ENCODE peak calls at places on chromosome 2, in seven cellular contexts. One of them, this sample, is unnamed.

GRCh38 chr2:204060896-204061640 is 124.5 kb downstream of the ICOS start:
- DNase-seq in esophagus squamous epithelium: no peak
- DNase-seq in foreskin fibroblast: no peak
- DNase-seq in A549: no peak
- DNase-seq in GM12864: no peak
- DNase-seq in astrocyte: no peak
- DNase-seq in progenitor cell of endocrine pancreas: no peak
- DNase-seq in this sample: no peak

GRCh38 chr2:95073856-95074662 is 47.5 kb downstream of the MRPS5 start:
- DNase-seq in esophagus squamous epithelium: no peak
- DNase-seq in foreskin fibroblast: no peak
- DNase-seq in A549: no peak
- DNase-seq in GM12864: no peak
- DNase-seq in astrocyte: no peak
- DNase-seq in progenitor cell of endocrine pancreas: no peak
- DNase-seq in this sample: peak

GRCh38 chr2:11698009-11698922 is 28.3 kb upstream of the NTSR2 start:
- DNase-seq in esophagus squamous epithelium: no peak
- DNase-seq in foreskin fibroblast: peak
- DNase-seq in A549: no peak
- DNase-seq in GM12864: no peak
- DNase-seq in astrocyte: peak
- DNase-seq in progenitor cell of endocrine pancreas: no peak
- DNase-seq in this sample: no peak

GRCh38 chr2:172574965-172575364 is 19.1 kb downstream of the PDK1 start:
- DNase-seq in esophagus squamous epithelium: no peak
- DNase-seq in foreskin fibroblast: no peak
- DNase-seq in A549: no peak
- DNase-seq in GM12864: no peak
- DNase-seq in astrocyte: no peak
- DNase-seq in progenitor cell of endocrine pancreas: no peak
- DNase-seq in this sample: no peak

GRCh38 chr2:70504750-70505149 is 48.9 kb downstream of the TGFA start:
- DNase-seq in esophagus squamous epithelium: no peak
- DNase-seq in foreskin fibroblast: no peak
- DNase-seq in A549: no peak
- DNase-seq in GM12864: no peak
- DNase-seq in astrocyte: no peak
- DNase-seq in progenitor cell of endocrine pancreas: no peak
- DNase-seq in this sample: no peak

GRCh38 chr2:19774788-19775156 is 127.0 kb downstream of the TTC32 start:
- DNase-seq in esophagus squamous epithelium: no peak
- DNase-seq in foreskin fibroblast: peak
- DNase-seq in A549: no peak
- DNase-seq in GM12864: no peak
- DNase-seq in astrocyte: no peak
- DNase-seq in progenitor cell of endocrine pancreas: no peak
- DNase-seq in this sample: no peak

GRCh38 chr2:1055014-1055595 is 104.5 kb downstream of the SNTG2 start:
- DNase-seq in esophagus squamous epithelium: no peak
- DNase-seq in foreskin fibroblast: peak
- DNase-seq in A549: no peak
- DNase-seq in GM12864: no peak
- DNase-seq in astrocyte: peak
- DNase-seq in progenitor cell of endocrine pancreas: no peak
- DNase-seq in this sample: no peak

GRCh38 chr2:156196031-156196430 is 136.5 kb downstream of the NR4A2 start:
- DNase-seq in esophagus squamous epithelium: no peak
- DNase-seq in foreskin fibroblast: no peak
- DNase-seq in A549: no peak
- DNase-seq in GM12864: no peak
- DNase-seq in astrocyte: no peak
- DNase-seq in progenitor cell of endocrine pancreas: no peak
- DNase-seq in this sample: no peak

GRCh38 chr2:84849271-84849952 is 31.5 kb downstream of the TRABD2A start:
- DNase-seq in esophagus squamous epithelium: no peak
- DNase-seq in foreskin fibroblast: peak
- DNase-seq in A549: no peak
- DNase-seq in GM12864: no peak
- DNase-seq in astrocyte: no peak
- DNase-seq in progenitor cell of endocrine pancreas: no peak
- DNase-seq in this sample: no peak

GRCh38 chr2:181072486-181072885 is 92.1 kb downstream of the UBE2E3 start:
- DNase-seq in esophagus squamous epithelium: no peak
- DNase-seq in foreskin fibroblast: peak
- DNase-seq in A549: no peak
- DNase-seq in GM12864: no peak
- DNase-seq in astrocyte: peak
- DNase-seq in progenitor cell of endocrine pancreas: no peak
- DNase-seq in this sample: no peak

GRCh38 chr2:72605836-72606442 is 219.9 kb downstream of the EXOC6B start:
- DNase-seq in esophagus squamous epithelium: no peak
- DNase-seq in foreskin fibroblast: peak
- DNase-seq in A549: peak
- DNase-seq in GM12864: no peak
- DNase-seq in astrocyte: no peak
- DNase-seq in progenitor cell of endocrine pancreas: no peak
- DNase-seq in this sample: peak

GRCh38 chr2:71299507-71299906 is 32.1 kb upstream of the ZNF638 start:
- DNase-seq in esophagus squamous epithelium: no peak
- DNase-seq in foreskin fibroblast: peak
- DNase-seq in A549: peak
- DNase-seq in GM12864: no peak
- DNase-seq in astrocyte: peak
- DNase-seq in progenitor cell of endocrine pancreas: no peak
- DNase-seq in this sample: peak

GRCh38 chr2:11503354-11503927 is 30.4 kb upstream of the GREB1 start:
- DNase-seq in esophagus squamous epithelium: no peak
- DNase-seq in foreskin fibroblast: no peak
- DNase-seq in A549: no peak
- DNase-seq in GM12864: no peak
- DNase-seq in astrocyte: no peak
- DNase-seq in progenitor cell of endocrine pancreas: no peak
- DNase-seq in this sample: no peak

GRCh38 chr2:19046986-19047780 is 311.2 kb downstream of the OSR1 start:
- DNase-seq in esophagus squamous epithelium: no peak
- DNase-seq in foreskin fibroblast: peak
- DNase-seq in A549: no peak
- DNase-seq in GM12864: peak
- DNase-seq in astrocyte: peak
- DNase-seq in progenitor cell of endocrine pancreas: no peak
- DNase-seq in this sample: peak

GRCh38 chr2:163198972-163199371 is 360.4 kb upstream of the KCNH7 start:
- DNase-seq in esophagus squamous epithelium: no peak
- DNase-seq in foreskin fibroblast: no peak
- DNase-seq in A549: no peak
- DNase-seq in GM12864: no peak
- DNase-seq in astrocyte: peak
- DNase-seq in progenitor cell of endocrine pancreas: no peak
- DNase-seq in this sample: no peak

GRCh38 chr2:170335351-170335750 is 157.4 kb downstream of the MYO3B start:
- DNase-seq in esophagus squamous epithelium: no peak
- DNase-seq in foreskin fibroblast: peak
- DNase-seq in A549: no peak
- DNase-seq in GM12864: no peak
- DNase-seq in astrocyte: peak
- DNase-seq in progenitor cell of endocrine pancreas: no peak
- DNase-seq in this sample: no peak

GRCh38 chr2:234991793-234992192 is 40.0 kb downstream of the SH3BP4 start:
- DNase-seq in esophagus squamous epithelium: no peak
- DNase-seq in foreskin fibroblast: peak
- DNase-seq in A549: no peak
- DNase-seq in GM12864: no peak
- DNase-seq in astrocyte: no peak
- DNase-seq in progenitor cell of endocrine pancreas: no peak
- DNase-seq in this sample: no peak

GRCh38 chr2:3236300-3236699 is 141.3 kb downstream of the EIPR1 start:
- DNase-seq in esophagus squamous epithelium: no peak
- DNase-seq in foreskin fibroblast: no peak
- DNase-seq in A549: no peak
- DNase-seq in GM12864: no peak
- DNase-seq in astrocyte: no peak
- DNase-seq in progenitor cell of endocrine pancreas: no peak
- DNase-seq in this sample: no peak

GRCh38 chr2:85761-86160 is 39.5 kb upstream of the FAM110C start:
- DNase-seq in esophagus squamous epithelium: no peak
- DNase-seq in foreskin fibroblast: no peak
- DNase-seq in A549: no peak
- DNase-seq in GM12864: no peak
- DNase-seq in astrocyte: no peak
- DNase-seq in progenitor cell of endocrine pancreas: no peak
- DNase-seq in this sample: no peak

GRCh38 chr2:138829326-138829725 is 49.1 kb upstream of the NXPH2 start:
- DNase-seq in esophagus squamous epithelium: no peak
- DNase-seq in foreskin fibroblast: peak
- DNase-seq in A549: peak
- DNase-seq in GM12864: no peak
- DNase-seq in astrocyte: no peak
- DNase-seq in progenitor cell of endocrine pancreas: peak
- DNase-seq in this sample: peak
- TF ChIP-seq CTCF in esophagus squamous epithelium: no peak
- TF ChIP-seq CTCF in foreskin fibroblast: no peak
- TF ChIP-seq CTCF in A549: peak
- TF ChIP-seq CTCF in GM12864: peak
- TF ChIP-seq CTCF in astrocyte: peak
- TF ChIP-seq CTCF in progenitor cell of endocrine pancreas: peak
- TF ChIP-seq CTCF in this sample: peak

GRCh38 chr2:46520108-46520507 is 40.7 kb downstream of the TMEM247 start:
- DNase-seq in esophagus squamous epithelium: no peak
- DNase-seq in foreskin fibroblast: peak
- DNase-seq in A549: no peak
- DNase-seq in GM12864: no peak
- DNase-seq in astrocyte: no peak
- DNase-seq in progenitor cell of endocrine pancreas: no peak
- DNase-seq in this sample: no peak

GRCh38 chr2:46517485-46517884 is 38.1 kb downstream of the TMEM247 start:
- DNase-seq in esophagus squamous epithelium: no peak
- DNase-seq in foreskin fibroblast: no peak
- DNase-seq in A549: no peak
- DNase-seq in GM12864: no peak
- DNase-seq in astrocyte: no peak
- DNase-seq in progenitor cell of endocrine pancreas: no peak
- DNase-seq in this sample: no peak

GRCh38 chr2:46519265-46519664 is 39.9 kb downstream of the TMEM247 start:
- DNase-seq in esophagus squamous epithelium: no peak
- DNase-seq in foreskin fibroblast: peak
- DNase-seq in A549: no peak
- DNase-seq in GM12864: no peak
- DNase-seq in astrocyte: no peak
- DNase-seq in progenitor cell of endocrine pancreas: no peak
- DNase-seq in this sample: no peak

GRCh38 chr2:46521215-46521683 is 41.9 kb downstream of the TMEM247 start:
- DNase-seq in esophagus squamous epithelium: no peak
- DNase-seq in foreskin fibroblast: peak
- DNase-seq in A549: no peak
- DNase-seq in GM12864: no peak
- DNase-seq in astrocyte: peak
- DNase-seq in progenitor cell of endocrine pancreas: no peak
- DNase-seq in this sample: no peak

DNA sequence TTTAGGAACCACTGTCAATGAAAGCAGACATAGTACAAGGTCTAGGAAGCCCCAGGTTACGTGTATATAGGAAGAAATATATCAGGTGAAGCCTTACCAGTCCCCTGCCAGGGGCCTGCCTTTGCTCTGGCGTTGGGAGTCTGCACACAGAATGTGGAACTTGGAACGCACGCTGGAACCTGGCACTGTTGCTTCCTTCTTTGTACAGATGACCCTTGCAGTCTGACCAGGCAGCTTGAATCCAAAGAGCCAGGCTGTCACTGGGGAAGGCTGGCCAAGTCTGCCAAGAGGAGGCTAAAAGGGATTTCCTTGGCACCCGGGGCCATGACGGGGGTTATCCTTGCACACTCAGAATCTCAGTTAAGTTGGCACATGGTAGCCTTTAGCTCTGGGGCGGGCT is 39.5 kb downstream of the TMEM247 start:
- DNase-seq in esophagus squamous epithelium: no peak
- DNase-seq in foreskin fibroblast: peak
- DNase-seq in A549: no peak
- DNase-seq in GM12864: no peak
- DNase-seq in astrocyte: no peak
- DNase-seq in progenitor cell of endocrine pancreas: no peak
- DNase-seq in this sample: no peak
- TF ChIP-seq CTCF in esophagus squamous epithelium: no peak
- TF ChIP-seq CTCF in foreskin fibroblast: no peak
- TF ChIP-seq CTCF in A549: no peak
- TF ChIP-seq CTCF in GM12864: no peak
- TF ChIP-seq CTCF in astrocyte: no peak
- TF ChIP-seq CTCF in progenitor cell of endocrine pancreas: no peak
- TF ChIP-seq CTCF in this sample: no peak

DNA sequence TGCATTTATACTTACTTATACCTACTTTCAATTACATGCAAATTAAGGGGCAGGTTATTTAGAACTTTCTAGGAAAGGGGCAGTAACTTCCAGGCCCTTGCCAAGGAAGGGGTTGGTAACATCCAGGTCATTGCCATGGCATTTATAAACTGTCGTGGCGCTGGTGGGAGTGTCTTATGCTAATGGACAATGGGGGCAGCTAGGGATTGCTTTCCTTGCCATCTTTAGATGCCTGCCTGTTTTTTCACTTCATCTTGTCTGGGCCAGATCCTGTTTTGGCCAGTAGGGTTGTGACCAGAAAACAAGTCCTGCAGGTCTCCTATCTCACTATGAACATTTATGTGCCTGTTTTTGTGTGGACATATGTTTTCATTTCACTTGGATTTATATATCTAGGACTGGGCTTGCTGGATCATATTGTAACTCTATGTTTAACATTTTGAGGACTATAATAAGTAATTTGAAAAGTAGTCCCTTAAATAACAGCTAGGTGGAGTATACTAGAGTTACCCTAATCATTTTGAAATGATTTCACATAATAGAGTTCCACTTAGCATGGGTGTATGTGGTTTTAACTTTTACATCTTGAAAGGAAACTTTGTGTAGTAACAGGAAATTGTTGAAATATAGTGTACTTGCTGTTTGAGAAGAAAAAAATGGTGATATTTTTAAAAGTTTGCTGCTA is 56.1 kb downstream of the LCLAT1 start:
- DNase-seq in esophagus squamous epithelium: no peak
- DNase-seq in foreskin fibroblast: no peak
- DNase-seq in A549: no peak
- DNase-seq in GM12864: no peak
- DNase-seq in astrocyte: no peak
- DNase-seq in progenitor cell of endocrine pancreas: no peak
- DNase-seq in this sample: peak
- TF ChIP-seq CTCF in esophagus squamous epithelium: no peak
- TF ChIP-seq CTCF in foreskin fibroblast: no peak
- TF ChIP-seq CTCF in A549: peak
- TF ChIP-seq CTCF in GM12864: peak
- TF ChIP-seq CTCF in astrocyte: no peak
- TF ChIP-seq CTCF in progenitor cell of endocrine pancreas: peak
- TF ChIP-seq CTCF in this sample: peak

DNA sequence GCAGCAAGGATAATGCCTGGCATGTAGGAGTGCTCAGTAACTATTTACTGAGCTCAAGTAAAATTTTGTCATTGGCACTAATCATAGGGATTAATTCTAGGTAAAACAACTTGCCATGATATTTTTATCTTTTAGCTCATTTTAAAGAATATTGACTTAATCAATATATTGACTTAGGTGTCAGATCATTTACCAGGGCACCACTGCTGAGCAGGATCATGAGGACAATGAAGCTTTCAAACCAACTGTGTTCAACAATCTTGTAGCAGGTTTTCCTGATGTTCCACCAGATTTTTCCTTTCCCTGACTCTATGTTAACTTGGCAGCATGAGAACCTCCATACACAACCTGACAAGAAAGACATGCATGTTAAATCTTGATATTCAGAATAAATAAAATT is 114.5 kb upstream of the SCN1A start:
- DNase-seq in esophagus squamous epithelium: no peak
- DNase-seq in foreskin fibroblast: no peak
- DNase-seq in A549: no peak
- DNase-seq in GM12864: no peak
- DNase-seq in astrocyte: no peak
- DNase-seq in progenitor cell of endocrine pancreas: no peak
- DNase-seq in this sample: no peak
- TF ChIP-seq CTCF in esophagus squamous epithelium: no peak
- TF ChIP-seq CTCF in foreskin fibroblast: no peak
- TF ChIP-seq CTCF in A549: no peak
- TF ChIP-seq CTCF in GM12864: no peak
- TF ChIP-seq CTCF in astrocyte: no peak
- TF ChIP-seq CTCF in progenitor cell of endocrine pancreas: no peak
- TF ChIP-seq CTCF in this sample: no peak

This sample was measured in GM13976.